ENCODE peak calls at places on chromosomes 4 and X, in five cellular contexts. I is Peyer's patch, O is endothelial cell of umbilical vein, T is HepG2, A is sigmoid colon. K is an unnamed sample.

GRCh38 chr4:31741321-31741720 is 1021.2 kb downstream of the PCDH7 start:
- DNase-seq in O (no peak), T (no peak), I (no peak), A (no peak), K (no peak)

GRCh38 chr4:153486281-153487151 is 20.4 kb downstream of the TMEM131L start:
- DNase-seq in O (peak), T (peak), I (no peak), A (no peak), K (peak)

GRCh38 chr4:128528793-128529553 is 241.4 kb upstream of the PGRMC2 start:
- DNase-seq in O (peak), I (no peak), T (peak), A (no peak), K (peak)

GRCh38 chr4:114005569-114006442 is 26.4 kb upstream of the ARSJ start:
- DNase-seq in A (no peak), O (peak), T (no peak), I (no peak), K (no peak)

GRCh38 chrX:37995428-37995827 is 10.9 kb upstream of the SYTL5 start:
- DNase-seq in O (no peak), A (no peak), T (peak), I (no peak), K (no peak)

GRCh38 chr4:174604198-174604597 is 81.9 kb upstream of the HPGD start:
- DNase-seq in O (no peak), I (no peak), A (no peak), T (no peak), K (no peak)

GRCh38 chr4:1928356-1929235 is 57.4 kb downstream of the NSD2 start:
- DNase-seq in I (no peak), O (no peak), A (no peak), T (no peak), K (no peak)

GRCh38 chr4:38752393-38752961 is 30.3 kb downstream of the TLR10 start:
- DNase-seq in O (peak), T (no peak), A (no peak), I (no peak), K (no peak)

GRCh38 chrX:12919620-12920019 is 13.2 kb downstream of the TLR8 start:
- DNase-seq in A (no peak), O (no peak), I (no peak), T (no peak), K (no peak)

GRCh38 chr4:1795304-1796195 is 2.5 kb downstream of the FGFR3 start:
- DNase-seq in O (no peak), A (no peak), T (peak), I (no peak), K (no peak)

GRCh38 chr4:81571105-81571504 is 99.4 kb upstream of the RASGEF1B start:
- DNase-seq in I (no peak), T (no peak), O (no peak), A (no peak), K (no peak)

GRCh38 chr4:60729194-60729593 is 470.9 kb upstream of the ADGRL3 start:
- DNase-seq in O (no peak), T (no peak), A (no peak), I (no peak), K (no peak)

GRCh38 chrX:2921750-2922149 is 7.4 kb downstream of the ARSD start:
- DNase-seq in T (no peak), I (no peak), O (no peak), A (no peak), K (no peak)

GRCh38 chr4:150578745-150579470 is 3.0 kb upstream of the MAB21L2 start:
- DNase-seq in I (no peak), T (no peak), O (no peak), A (peak), K (no peak)

GRCh38 chr4:154738426-154738825 is 5.4 kb upstream of the LRAT start:
- DNase-seq in T (no peak), I (no peak), O (no peak), A (no peak), K (no peak)

GRCh38 chrX:11064851-11065600 is 46.1 kb upstream of the HCCS start:
- DNase-seq in O (no peak), T (no peak), I (no peak), A (no peak), K (no peak)

GRCh38 chr4:139710073-139710472 is 44.5 kb downstream of the MGST2 start:
- DNase-seq in T (no peak), I (no peak), O (no peak), A (no peak), K (no peak)

GRCh38 chr4:139704915-139705485 is 39.4 kb downstream of the MGST2 start:
- DNase-seq in A (no peak), O (peak), T (peak), I (no peak), K (no peak)

GRCh38 chr4:139712882-139713281 is 47.3 kb downstream of the MGST2 start:
- DNase-seq in O (no peak), T (no peak), I (no peak), A (no peak), K (no peak)

GRCh38 chr4:139711461-139711860 is 45.8 kb downstream of the MGST2 start:
- DNase-seq in A (no peak), O (peak), I (no peak), T (no peak), K (no peak)

GRCh38 chr4:139709660-139710059 is 44.0 kb downstream of the MGST2 start:
- DNase-seq in O (no peak), I (no peak), A (no peak), T (no peak), K (no peak)
- TF ChIP-seq POLR2A in O (no peak), I (no peak), A (no peak), T (no peak), K (no peak)

DNA sequence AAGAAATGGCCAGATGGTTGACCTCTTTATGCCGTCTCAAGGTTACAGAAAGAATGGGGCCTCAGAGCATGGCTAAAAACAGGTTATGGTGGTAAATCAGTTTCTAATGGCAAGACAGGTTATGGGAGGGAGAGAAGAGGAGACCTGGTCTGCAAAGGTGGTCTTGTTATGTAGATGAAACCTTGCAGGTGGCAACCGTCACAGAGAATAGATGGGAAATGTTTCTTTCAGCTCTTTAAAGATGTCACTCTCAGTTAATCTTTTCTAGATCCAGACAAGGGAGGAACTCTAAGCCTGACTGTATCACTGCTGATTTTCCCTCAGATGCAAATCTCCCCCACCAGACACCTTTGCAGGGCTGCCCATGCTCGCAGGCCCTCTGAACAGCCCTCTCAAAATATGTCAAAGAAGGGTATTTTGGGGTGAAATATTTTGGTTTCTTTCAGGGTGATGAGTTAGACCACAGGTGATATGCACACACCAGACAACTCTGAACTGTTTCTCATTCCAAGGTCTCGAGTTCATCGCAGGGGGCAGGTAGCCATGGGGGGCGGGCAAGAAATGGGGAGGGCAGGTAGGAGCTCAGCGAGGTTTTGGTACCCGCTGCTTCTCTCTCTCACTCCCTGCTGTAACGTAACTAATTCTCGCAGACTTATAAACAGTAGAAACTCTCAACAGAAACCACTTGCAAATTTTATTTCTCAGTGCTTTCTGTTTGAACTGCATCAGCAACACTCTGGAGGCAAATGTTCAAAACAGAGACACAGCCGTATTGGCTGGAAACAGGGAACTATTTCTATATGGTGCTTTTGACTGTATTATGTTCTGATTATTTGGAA is 32.4 kb downstream of the CASP3 start:
- DNase-seq in A (no peak), I (no peak), O (no peak), T (no peak), K (no peak)
- TF ChIP-seq POLR2A in A (no peak), I (no peak), O (no peak), T (no peak), K (no peak)

GRCh38 chr4:26252349-26252748 is 68.5 kb upstream of the RBPJ start:
- DNase-seq in O (no peak), T (peak), I (no peak), A (no peak), K (no peak)
- TF ChIP-seq POLR2A in O (no peak), T (no peak), I (no peak), A (no peak), K (no peak)

GRCh38 chrX:68694429-68695205 is 47.2 kb downstream of the STARD8 start:
- DNase-seq in O (no peak), A (no peak), T (no peak), I (no peak), K (peak)
- TF ChIP-seq POLR2A in O (no peak), A (no peak), T (no peak), I (no peak), K (no peak)

DNA sequence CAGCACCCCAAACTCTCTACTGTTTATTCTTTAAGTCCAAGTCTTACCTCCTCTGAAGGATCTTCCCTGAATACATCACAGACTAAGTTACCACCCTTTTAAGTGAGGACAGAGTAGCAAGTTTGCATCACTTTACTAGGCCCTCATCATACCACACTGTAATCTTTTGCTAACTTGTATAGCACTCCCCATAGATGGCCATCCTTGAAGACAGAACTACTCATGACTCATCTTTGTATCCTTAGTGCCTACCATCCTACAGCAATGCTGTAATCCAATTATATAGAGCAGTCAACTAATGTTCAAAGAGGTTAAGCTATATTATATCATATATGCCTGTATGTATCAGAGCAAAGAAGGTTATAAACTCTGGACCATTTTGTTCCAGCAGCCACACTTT is 101.4 kb downstream of the ADAMTS3 start:
- DNase-seq in I (no peak), T (no peak), A (no peak), O (no peak), K (no peak)
- TF ChIP-seq POLR2A in I (no peak), T (no peak), A (no peak), O (no peak), K (no peak)

GRCh38 chr4:155921597-155921996 is 18.1 kb downstream of the TDO2 start:
- DNase-seq in A (no peak), T (no peak), O (no peak), I (no peak), K (no peak)
- TF ChIP-seq POLR2A in A (no peak), T (no peak), O (no peak), I (no peak), K (no peak)

DNA sequence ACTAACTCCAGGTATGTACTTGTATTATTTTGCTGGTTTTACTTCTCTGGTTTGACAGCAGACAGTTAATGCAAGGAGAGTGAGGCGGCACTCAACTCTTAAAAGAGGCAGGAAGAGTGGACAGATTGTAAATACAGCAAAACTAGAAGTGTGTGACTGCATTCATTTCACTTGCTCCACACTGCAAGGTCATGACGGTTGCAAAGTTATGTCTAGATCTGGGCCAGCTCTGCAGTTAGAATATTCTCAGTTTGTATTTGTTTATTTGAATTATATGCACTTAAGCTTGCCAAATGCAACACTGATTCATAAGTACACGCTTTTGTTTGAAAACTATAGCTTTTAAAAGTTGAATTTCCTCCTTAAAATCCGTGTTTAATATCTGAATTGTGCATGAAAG is 148.9 kb downstream of the STIM2 start:
- DNase-seq in I (no peak), A (no peak), T (no peak), O (peak), K (no peak)
- TF ChIP-seq POLR2A in I (no peak), A (no peak), T (no peak), O (no peak), K (no peak)

GRCh38 chrX:71215335-71215912 is 7.6 kb upstream of the GJB1 start:
- DNase-seq in A (no peak), T (no peak), O (no peak), I (no peak), K (no peak)
- TF ChIP-seq POLR2A in A (no peak), T (no peak), O (no peak), I (no peak), K (no peak)

GRCh38 chr4:88378691-88379559 is at the start of gene HERC6:
- DNase-seq in I (peak), A (peak), T (peak), O (peak), K (peak)
- TF ChIP-seq POLR2A in I (no peak), A (no peak), T (no peak), O (no peak), K (peak)

DNA sequence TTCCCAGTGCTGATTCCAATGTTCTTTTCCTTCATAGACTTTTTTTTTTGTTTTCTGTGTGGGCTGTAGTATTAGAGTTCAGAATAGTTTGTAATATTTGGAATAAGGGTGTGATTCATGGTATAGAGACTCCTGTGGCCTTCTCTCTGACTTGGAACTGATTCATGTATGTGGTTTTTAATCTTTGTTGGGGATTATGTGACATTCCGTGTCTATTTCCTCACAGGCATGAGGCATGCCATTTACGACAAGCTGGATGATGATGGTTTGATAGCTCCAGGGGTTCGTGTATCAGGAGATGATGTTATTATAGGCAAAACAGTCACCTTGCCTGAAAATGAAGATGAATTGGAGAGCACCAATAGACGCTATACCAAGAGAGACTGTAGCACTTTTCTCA is 44.4 kb downstream of the POLR2B start:
- DNase-seq in T (no peak), O (peak), I (no peak), A (no peak), K (peak)
- TF ChIP-seq POLR2A in T (no peak), O (no peak), I (no peak), A (no peak), K (no peak)